ENCODE peak calls at places on chromosomes 16 and 17, in seven cellular contexts. X is fibroblast of mammary gland, A is ascending aorta, P is caudate nucleus, I is iPS-NIHi11, R is GM12891, O is Caco-2. K is an unnamed sample.

GRCh38 chr16:87541882-87542234 is 49.0 kb upstream of the ZCCHC14 start:
- DNase-seq in X (no peak), A (no peak), P (no peak), I (no peak), R (no peak), O (no peak), K (no peak)

GRCh38 chr16:68093816-68094613 is 8.8 kb downstream of the NFATC3 start:
- DNase-seq in X (peak; percentile 80), A (no peak), P (no peak), I (no peak), R (no peak), O (peak; percentile 31), K (no peak)

GRCh38 chr17:80968602-80969029 is 23.0 kb upstream of the CHMP6 start:
- DNase-seq in X (no peak), A (no peak), P (peak; percentile 23), I (no peak), R (no peak), O (no peak), K (no peak)

GRCh38 chr17:1509255-1509943 is 7.0 kb downstream of the INPP5K start:
- DNase-seq in X (no peak), A (no peak), P (no peak), I (no peak), R (no peak), O (peak; percentile 49), K (no peak)

GRCh38 chr17:44061446-44061845 is 5.0 kb downstream of the LSM12 start:
- DNase-seq in X (peak; percentile 71), A (no peak), P (no peak), I (no peak), R (no peak), O (no peak), K (no peak)

GRCh38 chr17:38815576-38816193 is 9.4 kb downstream of the CWC25 start:
- DNase-seq in X (peak; percentile 70), A (no peak), P (no peak), I (peak; percentile 16), R (no peak), O (no peak), K (no peak)

GRCh38 chr17:47621293-47622178 is 28.2 kb upstream of the KPNB1 start:
- DNase-seq in X (peak; percentile 88), A (no peak), P (peak; percentile 23), I (peak; percentile 78), R (no peak), O (peak; percentile 77), K (no peak)

GRCh38 chr16:24681793-24682192 is 47.7 kb upstream of the TNRC6A start:
- DNase-seq in X (peak; percentile 54), A (no peak), P (no peak), I (no peak), R (no peak), O (no peak), K (no peak)

GRCh38 chr16:53864819-53865491 is 161.0 kb downstream of the FTO start:
- DNase-seq in X (peak; percentile 46), A (no peak), P (no peak), I (no peak), R (no peak), O (no peak), K (no peak)

GRCh38 chr16:72311426-72311825 is 139.5 kb upstream of the PMFBP1 start:
- DNase-seq in X (no peak), A (no peak), P (no peak), I (no peak), R (no peak), O (no peak), K (no peak)

GRCh38 chr16:10250137-10250850 is 68.1 kb upstream of the GRIN2A start:
- DNase-seq in X (no peak), A (no peak), P (no peak), I (no peak), R (no peak), O (peak; percentile 5), K (no peak)

GRCh38 chr16:23578096-23578830 is 17.9 kb downstream of the NDUFAB1 start:
- DNase-seq in X (peak; percentile 23), A (no peak), P (no peak), I (no peak), R (no peak), O (no peak), K (no peak)

GRCh38 chr16:52383071-52383470 is 163.9 kb downstream of the TOX3 start:
- DNase-seq in X (no peak), A (no peak), P (no peak), I (no peak), R (no peak), O (no peak), K (no peak)

GRCh38 chr17:64074704-64075484 is 54.5 kb upstream of the ICAM2 start:
- DNase-seq in X (peak; percentile 75), A (no peak), P (no peak), I (no peak), R (no peak), O (peak; percentile 27), K (no peak)

GRCh38 chr16:2337431-2338296 is 2.9 kb downstream of the ABCA3 start:
- DNase-seq in X (no peak), A (no peak), P (no peak), I (no peak), R (no peak), O (no peak), K (no peak)

GRCh38 chr17:81340606-81341346 is 45.7 kb upstream of the SLC38A10 start:
- DNase-seq in X (no peak), A (no peak), P (no peak), I (no peak), R (no peak), O (peak; percentile 68), K (no peak)

GRCh38 chr16:83744521-83744981 is 63.2 kb upstream of the HSBP1 start:
- DNase-seq in X (no peak), A (peak; percentile 54), P (peak; percentile 8), I (no peak), R (no peak), O (no peak), K (peak; percentile 36)

GRCh38 chr17:5282639-5283217 is 644 bp downstream of the RABEP1 start:
- DNase-seq in X (no peak), A (no peak), P (peak; percentile 17), I (no peak), R (no peak), O (no peak), K (no peak)

GRCh38 chr17:14299261-14300093 is 1.4 kb upstream of the HS3ST3B1 start:
- DNase-seq in X (peak; percentile 61), A (no peak), P (no peak), I (no peak), R (no peak), O (peak; percentile 11), K (no peak)

GRCh38 chr17:78462148-78462547 is 83.7 kb downstream of the PGS1 start:
- DNase-seq in X (no peak), A (no peak), P (no peak), I (no peak), R (no peak), O (no peak), K (no peak)

GRCh38 chr17:27576429-27577123 is 54.4 kb upstream of the LGALS9 start:
- DNase-seq in X (no peak), A (no peak), P (no peak), I (no peak), R (no peak), O (peak; percentile 74), K (no peak)

K was measured in GM13976.